ENCODE peak calls at places on chromosomes 16 and 17, in ten cellular contexts. J is astrocyte of the spinal cord, C is right lobe of liver, R is fibroblast of pulmonary artery, F is neural progenitor cell, P is IMR-90, Y is mucosa of descending colon, H is cardiac fibroblast, B is progenitor cell of endocrine pancreas, O is HCT116. N is an unnamed sample.

GRCh38 chr17:78375401-78376079 is 2.9 kb upstream of the PGS1 start:
- DNase-seq in J (peak; percentile 96), C (no peak), R (peak; percentile 97), F (no peak), P (peak; percentile 98), Y (no peak), H (peak; percentile 96), B (no peak), O (no peak), N (peak; percentile 90)

GRCh38 chr16:70737377-70738082 is 51.7 kb upstream of the MTSS2 start:
- DNase-seq in J (peak; percentile 94), C (peak; percentile 86), R (peak; percentile 73), F (no peak), P (peak; percentile 99), Y (peak; percentile 52), H (peak; percentile 94), B (no peak), O (no peak), N (peak; percentile 97)

GRCh38 chr17:10094806-10095205 is 103.6 kb downstream of the GAS7 start:
- DNase-seq in J (no peak), C (no peak), R (peak; percentile 28), F (no peak), P (no peak), Y (no peak), H (no peak), B (no peak), O (no peak), N (no peak)

GRCh38 chr17:41967141-41967920 is 736 bp downstream of the CNP start:
- DNase-seq in J (no peak), C (peak; percentile 55), R (no peak), F (no peak), P (no peak), Y (peak; percentile 34), H (peak; percentile 30), B (no peak), O (peak; percentile 4), N (no peak)

GRCh38 chr17:31313982-31314787 is at the start of gene EVI2B:
- DNase-seq in J (peak; percentile 21), C (no peak), R (peak; percentile 78), F (no peak), P (peak; percentile 64), Y (peak; percentile 21), H (peak; percentile 65), B (no peak), O (no peak), N (peak; percentile 25)

GRCh38 chr17:59845595-59846390 is 47.0 kb downstream of the TUBD1 start:
- DNase-seq in J (peak; percentile 94), C (peak; percentile 73), R (peak; percentile 81), F (no peak), P (peak; percentile 89), Y (peak; percentile 87), H (peak; percentile 78), B (no peak), O (peak; percentile 90), N (no peak)

GRCh38 chr16:16138034-16138635 is 85.2 kb downstream of the ABCC6 start:
- DNase-seq in J (no peak), C (no peak), R (no peak), F (no peak), P (no peak), Y (no peak), H (no peak), B (no peak), O (no peak), N (no peak)

GRCh38 chr17:45129426-45129939 is 2.8 kb downstream of the PLCD3 start:
- DNase-seq in J (no peak), C (no peak), R (no peak), F (peak; percentile 70), P (no peak), Y (peak; percentile 60), H (no peak), B (no peak), O (no peak), N (no peak)

GRCh38 chr16:15708096-15708495 is 58.1 kb downstream of the NDE1 start:
- DNase-seq in J (peak; percentile 27), C (no peak), R (peak; percentile 79), F (no peak), P (peak; percentile 89), Y (no peak), H (peak; percentile 70), B (no peak), O (no peak), N (no peak)

GRCh38 chr17:48615212-48615962 is at the start of gene HOXB8:
- DNase-seq in J (peak; percentile 56), C (no peak), R (no peak), F (no peak), P (no peak), Y (peak; percentile 60), H (no peak), B (no peak), O (no peak), N (no peak)
- TF ChIP-seq CTCF in J (no peak), C (no peak), R (no peak), F (no peak), P (no peak), Y (no peak), H (no peak), B (no peak), O (no peak), N (no peak)

GRCh38 chr16:83953796-83954576 is 946 bp downstream of the OSGIN1 start:
- DNase-seq in J (peak; percentile 35), C (no peak), R (peak; percentile 40), F (peak; percentile 54), P (peak; percentile 32), Y (peak; percentile 65), H (peak; percentile 29), B (no peak), O (peak; percentile 72), N (no peak)
- TF ChIP-seq CTCF in J (peak; percentile 64), C (peak; percentile 46), R (peak; percentile 65), F (peak; percentile 54), P (peak; percentile 37), Y (peak; percentile 23), H (peak; percentile 58), B (peak; percentile 55), O (peak; percentile 97), N (peak; percentile 60)

DNA sequence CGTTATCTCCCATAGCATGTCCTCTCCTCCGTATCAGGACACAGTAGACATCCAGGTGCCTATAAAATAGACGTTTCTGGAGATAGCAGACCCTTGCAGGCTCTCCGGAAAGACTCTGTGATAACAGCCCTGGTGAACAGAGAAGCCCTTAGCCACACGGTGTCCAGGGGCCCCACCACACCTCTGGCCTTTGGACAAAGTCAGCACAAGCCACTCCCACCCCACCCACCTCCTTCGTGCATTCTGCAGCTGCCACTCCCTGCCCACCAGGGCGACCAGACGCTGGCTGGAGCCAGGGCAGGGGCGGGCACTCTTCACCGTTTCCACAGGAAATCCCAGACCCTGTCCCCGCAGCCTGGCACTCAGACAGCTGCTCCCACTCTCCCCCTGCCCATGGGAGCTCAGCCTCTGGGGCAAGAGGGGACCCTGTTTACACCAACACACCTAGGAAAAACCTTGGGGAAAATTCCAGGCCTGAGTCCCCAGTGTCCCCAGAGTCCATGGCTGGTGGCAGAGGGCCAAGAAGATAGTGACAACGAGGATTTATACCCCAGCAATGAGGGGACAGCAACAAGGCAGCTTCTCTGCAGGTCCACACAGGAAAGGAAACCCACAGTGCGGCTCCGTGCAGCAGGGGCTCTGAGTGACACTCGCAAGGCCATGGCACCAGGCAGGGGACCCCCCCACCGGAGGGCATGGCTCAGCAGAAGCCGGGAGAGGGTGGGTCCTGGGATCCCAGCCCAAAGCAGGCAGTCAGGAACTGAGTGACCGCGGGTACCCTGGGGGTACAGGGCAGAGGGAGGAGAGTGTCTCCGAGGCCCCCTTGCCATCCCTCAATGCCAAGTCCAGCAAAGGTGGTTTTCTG is 15.2 kb upstream of the ENPP7 start:
- DNase-seq in J (no peak), C (no peak), R (no peak), F (no peak), P (no peak), Y (peak; percentile 55), H (no peak), B (no peak), O (no peak), N (no peak)
- TF ChIP-seq CTCF in J (no peak), C (no peak), R (no peak), F (no peak), P (no peak), Y (no peak), H (no peak), B (no peak), O (no peak), N (no peak)

GRCh38 chr17:19867654-19868395 is at the start of gene ULK2:
- DNase-seq in J (peak; percentile 76), C (peak; percentile 67), R (peak; percentile 77), F (peak; percentile 89), P (peak; percentile 69), Y (peak; percentile 66), H (peak; percentile 86), B (peak; percentile 61), O (peak; percentile 46), N (peak; percentile 27)
- TF ChIP-seq CTCF in J (peak; percentile 2), C (peak; percentile 19), R (no peak), F (peak; percentile 25), P (peak; percentile 37), Y (no peak), H (no peak), B (peak; percentile 23), O (no peak), N (no peak)

GRCh38 chr17:58084317-58084981 is 1.2 kb downstream of the DYNLL2 start:
- DNase-seq in J (no peak), C (peak; percentile 78), R (peak; percentile 11), F (peak; percentile 54), P (no peak), Y (peak; percentile 54), H (peak; percentile 19), B (no peak), O (peak; percentile 56), N (no peak)
- TF ChIP-seq CTCF in J (peak; percentile 21), C (no peak), R (peak; percentile 21), F (peak; percentile 45), P (no peak), Y (no peak), H (no peak), B (peak; percentile 35), O (peak; percentile 76), N (peak; percentile 17)

DNA sequence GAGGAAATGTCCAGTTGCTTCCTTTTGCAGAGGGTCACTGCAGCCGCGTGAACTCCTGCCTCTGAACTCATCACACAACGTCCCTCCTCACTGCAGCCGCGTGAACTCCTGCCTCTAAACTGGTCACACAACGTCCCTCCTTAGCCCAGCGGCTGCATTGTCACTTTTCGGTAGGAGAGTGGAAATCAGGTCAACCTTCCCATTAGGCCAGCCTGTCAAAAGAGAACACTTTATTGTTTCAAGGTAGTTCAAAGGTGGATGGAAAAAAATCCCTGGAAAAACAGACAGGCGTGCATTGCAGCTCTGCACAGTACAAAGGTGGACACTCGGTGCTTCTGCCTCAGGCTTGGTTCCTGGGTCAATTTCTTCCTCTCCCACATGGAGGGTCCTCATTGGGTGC is 280.2 kb downstream of the FOXL1 start:
- DNase-seq in J (no peak), C (no peak), R (no peak), F (no peak), P (no peak), Y (no peak), H (no peak), B (no peak), O (no peak), N (no peak)
- TF ChIP-seq CTCF in J (no peak), C (no peak), R (no peak), F (no peak), P (no peak), Y (no peak), H (no peak), B (no peak), O (no peak), N (no peak)

GRCh38 chr17:63116228-63116627 is 150.2 kb downstream of the TANC2 start:
- DNase-seq in J (no peak), C (no peak), R (no peak), F (peak; percentile 59), P (no peak), Y (no peak), H (no peak), B (no peak), O (no peak), N (no peak)
- TF ChIP-seq CTCF in J (no peak), C (no peak), R (peak; percentile 5), F (peak; percentile 59), P (peak; percentile 3), Y (no peak), H (no peak), B (no peak), O (peak; percentile 53), N (no peak)